ENCODE peak calls at places on chromosome 22, in six cellular contexts. M is left ventricle myocardium inferior; N is effector memory CD4-positive, alpha-beta T cell; X is adrenal gland; K is IMR-90; U is SJSA1. D is an unnamed sample. For H3K36me3, the result is how much of the 10 kb centered on the place peaks cover.

GRCh38 chr22:32469799-32470212 is 4.8 kb upstream of the FBXO7 start:
- DNase-seq in M (no peak), N (no peak), X (peak), K (peak), U (peak), D (no peak)

GRCh38 chr22:24583972-24584790 is 8.7 kb downstream of the LRRC75B start:
- DNase-seq in M (no peak), N (no peak), X (no peak), K (no peak), U (no peak), D (no peak)

GRCh38 chr22:38203090-38203810 is 1.5 kb downstream of the MAFF start:
- DNase-seq in M (no peak), N (no peak), X (peak), K (peak), U (no peak), D (no peak)

GRCh38 chr22:20433191-20433590 is 4.4 kb downstream of the SCARF2 start:
- DNase-seq in M (no peak), N (no peak), X (no peak), K (no peak), U (no peak), D (no peak)

GRCh38 chr22:24134090-24134846 is 47.0 kb upstream of the SUSD2 start:
- DNase-seq in M (peak), N (no peak), X (no peak), K (no peak), U (no peak), D (no peak)

GRCh38 chr22:32202539-32203180 is 2.2 kb downstream of the RFPL2 start:
- DNase-seq in M (peak), N (no peak), X (no peak), K (peak), U (no peak), D (no peak)

GRCh38 chr22:46281866-46282678 is 14.3 kb downstream of the TTC38 start:
- DNase-seq in M (no peak), N (no peak), X (no peak), K (no peak), U (no peak), D (no peak)

GRCh38 chr22:27554106-27554814 is 247.3 kb downstream of the MN1 start:
- DNase-seq in M (no peak), N (no peak), X (no peak), K (peak), U (no peak), D (no peak)

GRCh38 chr22:45268167-45268957 is 16.4 kb upstream of the UPK3A start:
- DNase-seq in M (no peak), N (peak), X (no peak), K (no peak), U (no peak), D (no peak)

GRCh38 chr22:25212337-25212736 is 7.1 kb upstream of the CRYBB2 start:
- DNase-seq in M (no peak), N (no peak), X (no peak), K (no peak), U (no peak), D (no peak)

GRCh38 chr22:41264408-41264941 is 21.5 kb downstream of the RANGAP1 start:
- DNase-seq in M (no peak), N (no peak), X (no peak), K (no peak), U (no peak), D (no peak)

GRCh38 chr22:24391836-24392217 is 35.6 kb upstream of the ADORA2A start:
- DNase-seq in M (no peak), N (no peak), X (no peak), K (peak), U (no peak), D (no peak)

GRCh38 chr22:27335102-27335660 is 466.4 kb downstream of the MN1 start:
- DNase-seq in M (no peak), N (no peak), X (no peak), K (no peak), U (peak), D (no peak)

GRCh38 chr22:19375435-19375834 is 56.1 kb downstream of the HIRA start:
- DNase-seq in M (no peak), N (no peak), X (no peak), K (no peak), U (no peak), D (no peak)

GRCh38 chr22:17201285-17201945 is 17.8 kb downstream of the ADA2 start:
- DNase-seq in M (no peak), N (no peak), X (no peak), K (peak), U (no peak), D (no peak)

GRCh38 chr22:27705391-27706080 is 96.0 kb downstream of the MN1 start:
- DNase-seq in M (no peak), N (no peak), X (no peak), K (no peak), U (no peak), D (no peak)

GRCh38 chr22:19844423-19845368 is 10.0 kb downstream of the GNB1L start:
- DNase-seq in M (peak), N (no peak), X (peak), K (peak), U (peak), D (no peak)

GRCh38 chr22:23240639-23241389 is 60.5 kb downstream of the BCR start:
- DNase-seq in M (no peak), N (peak), X (no peak), K (no peak), U (no peak), D (no peak)

GRCh38 chr22:45548441-45548840 is 45.8 kb downstream of the FBLN1 start:
- DNase-seq in M (no peak), N (no peak), X (no peak), K (no peak), U (no peak), D (no peak)

GRCh38 chr22:39176673-39177455 is 24.4 kb upstream of the CBX7 start:
- DNase-seq in M (no peak), N (no peak), X (no peak), K (no peak), U (no peak), D (no peak)

GRCh38 chr22:27250418-27250817 is 551.1 kb downstream of the MN1 start:
- DNase-seq in M (no peak), N (no peak), X (no peak), K (no peak), U (no peak), D (no peak)

GRCh38 chr22:41410311-41410751 is 28.6 kb downstream of the TEF start:
- DNase-seq in M (peak), N (no peak), X (peak), K (no peak), U (no peak), D (no peak)

GRCh38 chr22:27840436-27840835 is 38.9 kb upstream of the MN1 start:
- DNase-seq in M (no peak), N (no peak), X (no peak), K (no peak), U (no peak), D (no peak)

GRCh38 chr22:19679476-19680099 is 34.7 kb upstream of the SEPTIN5 start:
- DNase-seq in M (peak), N (peak), X (peak), K (no peak), U (no peak), D (no peak)

GRCh38 chr22:46219650-46220049 is 30.4 kb downstream of the CDPF1 start:
- DNase-seq in M (no peak), N (no peak), X (no peak), K (no peak), U (no peak), D (no peak)

GRCh38 chr22:26718905-26719304 is 61.5 kb downstream of the MIAT start:
- DNase-seq in M (no peak), N (no peak), X (no peak), K (peak), U (peak), D (no peak)

GRCh38 chr22:46104170-46104880 is 46.0 kb upstream of the PPARA start:
- DNase-seq in M (no peak), N (no peak), X (peak), K (no peak), U (no peak), D (no peak)

GRCh38 chr22:26589845-26590524 is at the start of gene TPST2:
- DNase-seq in M (peak), N (peak), X (peak), K (peak), U (peak), D (no peak)

GRCh38 chr22:39205344-39206021 is 39.3 kb downstream of the PDGFB start:
- DNase-seq in M (no peak), N (no peak), X (peak), K (peak), U (peak), D (no peak)

GRCh38 chr22:37741312-37741795 is 44.5 kb downstream of the TRIOBP start:
- DNase-seq in M (peak), N (no peak), X (peak), K (peak), U (peak), D (no peak)

GRCh38 chr22:23549198-23549595 is 30.9 kb downstream of the IGLL1 start:
- DNase-seq in M (no peak), N (no peak), X (no peak), K (no peak), U (no peak), D (no peak)

GRCh38 chr22:38431266-38432010 is 23.6 kb downstream of the KCNJ4 start:
- DNase-seq in M (no peak), N (no peak), X (peak), K (no peak), U (no peak), D (no peak)

GRCh38 chr22:38271101-38271500 is 1.7 kb downstream of the TMEM184B start:
- DNase-seq in M (no peak), N (no peak), X (no peak), K (no peak), U (no peak), D (no peak)

GRCh38 chr22:39620924-39621690 is 50.6 kb downstream of the CACNA1I start:
- DNase-seq in M (no peak), N (no peak), X (no peak), K (no peak), U (no peak), D (no peak)

GRCh38 chr22:46581580-46582244 is 38.5 kb upstream of the GRAMD4 start:
- DNase-seq in M (peak), N (no peak), X (peak), K (no peak), U (no peak), D (no peak)

GRCh38 chr22:30640361-30640760 is 4.8 kb downstream of the SLC35E4 start:
- DNase-seq in M (no peak), N (no peak), X (no peak), K (no peak), U (no peak), D (no peak)

GRCh38 chr22:30636226-30637077 is 871 bp downstream of the SLC35E4 start:
- DNase-seq in M (peak), N (no peak), X (peak), K (no peak), U (no peak), D (no peak)

GRCh38 chr22:30635273-30636225 is at the start of gene SLC35E4:
- DNase-seq in M (peak), N (peak), X (peak), K (peak), U (peak), D (peak)

GRCh38 chr22:30637701-30638114 is 2.1 kb downstream of the SLC35E4 start:
- DNase-seq in M (no peak), N (no peak), X (no peak), K (no peak), U (no peak), D (no peak)

DNA sequence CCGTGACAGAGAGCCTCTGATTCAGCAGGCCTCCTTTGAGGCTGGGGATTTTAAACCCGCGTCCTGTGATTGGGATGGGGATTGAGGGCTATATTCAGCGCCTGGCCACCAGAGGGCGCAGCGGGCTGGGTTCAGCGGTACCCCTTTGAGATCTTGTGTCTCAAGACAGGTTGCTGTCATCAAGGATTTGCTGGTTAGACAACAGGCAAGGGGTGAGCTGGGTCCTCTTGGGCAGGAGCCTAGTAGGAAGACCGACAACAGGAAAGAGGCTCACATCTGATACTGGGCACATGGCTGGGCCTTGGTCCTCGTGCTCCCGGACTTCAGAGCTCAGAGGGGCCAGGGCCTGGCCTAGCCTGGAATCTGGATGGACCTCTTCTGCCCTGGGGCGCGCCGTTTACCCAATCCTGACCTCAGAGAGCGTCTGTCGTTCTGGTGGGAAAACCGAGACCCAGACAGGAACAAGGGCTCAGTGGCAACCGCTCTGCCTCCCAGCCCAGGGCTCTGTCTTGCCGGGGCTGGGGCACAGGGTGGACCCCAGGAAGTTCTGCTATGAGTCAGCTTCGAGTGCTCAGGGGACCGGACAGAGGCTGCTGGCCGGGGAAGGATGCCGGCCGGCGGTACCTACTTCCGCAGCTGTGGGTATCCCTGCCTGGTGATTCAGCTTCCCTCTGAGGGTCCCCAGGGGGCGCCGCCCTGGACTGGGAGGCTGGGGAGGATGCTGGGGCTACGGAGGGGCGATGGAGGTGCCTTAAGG is 926 bp upstream of the SLC35E4 start:
- DNase-seq in M (peak), N (peak), X (peak), K (peak), U (peak), D (peak)
- H3K4me3 ChIP-seq in M (peak), N (peak), X (no peak), K (peak), U (peak), D (peak)

GRCh38 chr22:36327922-36328551 is 59.7 kb downstream of the MYH9 start:
- DNase-seq in M (peak), N (no peak), X (peak), K (peak), U (no peak), D (peak)
- H3K36me3 ChIP-seq in M (under half), N (half or more), X (under half), K (half or more), U (half or more), D (under half)

GRCh38 chr22:48871176-48871840 is 956.4 kb downstream of the BRD1 start:
- DNase-seq in M (peak), N (no peak), X (no peak), K (no peak), U (no peak), D (no peak)

GRCh38 chr22:48874956-48875355 is 952.7 kb downstream of the BRD1 start:
- DNase-seq in M (no peak), N (no peak), X (no peak), K (no peak), U (no peak), D (no peak)

GRCh38 chr22:48869788-48870187 is 957.9 kb downstream of the BRD1 start:
- DNase-seq in M (no peak), N (no peak), X (no peak), K (no peak), U (no peak), D (no peak)

GRCh38 chr22:48870436-48870835 is 957.2 kb downstream of the BRD1 start:
- DNase-seq in M (no peak), N (no peak), X (no peak), K (no peak), U (no peak), D (no peak)

GRCh38 chr22:48872271-48873260 is 955.1 kb downstream of the BRD1 start:
- DNase-seq in M (peak), N (no peak), X (no peak), K (no peak), U (no peak), D (no peak)
- H3K4me3 ChIP-seq in M (no peak), N (no peak), X (no peak), K (no peak), U (no peak), D (no peak)

GRCh38 chr22:29332886-29333496 is 17.5 kb upstream of the RASL10A start:
- DNase-seq in M (no peak), N (no peak), X (no peak), K (no peak), U (no peak), D (no peak)

GRCh38 chr22:29330753-29331152 is 15.3 kb upstream of the RASL10A start:
- DNase-seq in M (no peak), N (no peak), X (peak), K (peak), U (no peak), D (no peak)

GRCh38 chr22:29330291-29330690 is 14.8 kb upstream of the RASL10A start:
- DNase-seq in M (no peak), N (no peak), X (no peak), K (no peak), U (no peak), D (no peak)

GRCh38 chr22:29331213-29331612 is 15.7 kb upstream of the RASL10A start:
- DNase-seq in M (no peak), N (no peak), X (peak), K (no peak), U (no peak), D (no peak)

DNA sequence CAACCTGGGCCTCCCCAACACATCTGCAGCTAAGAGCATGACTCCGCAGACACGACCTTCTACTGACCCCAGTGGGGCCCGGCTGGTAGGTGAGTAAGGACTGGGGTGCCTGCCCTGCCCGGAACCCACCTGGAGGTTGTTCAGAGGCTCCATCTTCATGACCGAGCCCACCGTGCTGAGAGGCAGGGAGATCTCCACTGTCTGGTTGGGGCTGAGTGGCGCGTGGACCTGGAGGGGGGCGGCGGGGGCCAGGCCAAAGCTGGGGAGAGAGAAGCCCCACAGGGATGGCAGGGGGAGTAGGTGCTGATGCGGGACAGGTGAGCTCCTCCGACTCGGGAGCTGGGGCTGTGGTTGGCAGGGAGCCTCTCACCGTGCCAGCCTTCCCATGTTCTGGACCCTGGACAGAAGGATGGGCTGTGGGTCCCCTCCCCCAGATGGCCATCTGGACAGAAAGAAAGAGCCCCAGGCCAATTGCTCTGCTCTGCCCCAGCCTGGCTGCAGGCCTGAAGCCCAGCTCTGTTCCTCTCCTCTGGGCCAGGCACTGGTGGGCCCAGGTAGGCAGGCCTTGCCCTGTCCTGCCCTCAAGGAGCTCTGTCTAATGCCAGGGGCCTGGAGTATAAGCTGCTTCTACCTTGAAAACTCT is 16.3 kb upstream of the RASL10A start:
- DNase-seq in M (no peak), N (no peak), X (no peak), K (no peak), U (no peak), D (no peak)
- H3K36me3 ChIP-seq in M (half or more), N (half or more), X (half or more), K (under half), U (half or more), D (under half)

GRCh38 chr22:42959472-42960145 is 55.3 kb downstream of the PACSIN2 start:
- DNase-seq in M (peak), N (no peak), X (peak), K (peak), U (no peak), D (no peak)

GRCh38 chr22:42958937-42959336 is 56.0 kb downstream of the PACSIN2 start:
- DNase-seq in M (no peak), N (no peak), X (no peak), K (no peak), U (no peak), D (no peak)

GRCh38 chr22:42957958-42958357 is 57.0 kb downstream of the PACSIN2 start:
- DNase-seq in M (no peak), N (no peak), X (peak), K (no peak), U (no peak), D (no peak)

GRCh38 chr22:42961815-42962214 is 53.1 kb downstream of the PACSIN2 start:
- DNase-seq in M (no peak), N (no peak), X (peak), K (no peak), U (no peak), D (no peak)

GRCh38 chr22:42960146-42960509 is 54.8 kb downstream of the PACSIN2 start:
- DNase-seq in M (no peak), N (no peak), X (no peak), K (peak), U (no peak), D (no peak)
- H3K4me3 ChIP-seq in M (peak), N (no peak), X (no peak), K (no peak), U (no peak), D (peak)